ENCODE peak calls at places on chromosomes 3 and 15, in four cellular contexts. R is AG04450, I is breast epithelium, W is fibroblast of pulmonary artery. F is an unnamed sample.

GRCh38 chr3:155785662-155786295 is 20.3 kb downstream of the C3orf33 start:
- DNase-seq in R (no peak), I (no peak), W (no peak), F (no peak)

GRCh38 chr3:128236667-128237066 is 83.4 kb downstream of the EEFSEC start:
- DNase-seq in R (no peak), I (no peak), W (no peak), F (no peak)

GRCh38 chr3:113758389-113759029 is 11.7 kb downstream of the ATP6V1A start:
- DNase-seq in R (no peak), I (no peak), W (peak), F (no peak)

GRCh38 chr15:89184367-89184766 is 37.0 kb downstream of the RLBP1 start:
- DNase-seq in R (no peak), I (no peak), W (no peak), F (peak)

GRCh38 chr3:156448300-156448699 is 106.6 kb downstream of the SSR3 start:
- DNase-seq in R (no peak), I (no peak), W (peak), F (no peak)

GRCh38 chr3:113623827-113624226 is 72.6 kb downstream of the USF3 start:
- DNase-seq in R (no peak), I (no peak), W (no peak), F (no peak)

GRCh38 chr3:24591661-24592555 is 97.3 kb upstream of the THRB start:
- DNase-seq in R (no peak), I (no peak), W (no peak), F (no peak)

GRCh38 chr3:12944413-12944812 is 103.0 kb upstream of the RPL32 start:
- DNase-seq in R (no peak), I (no peak), W (no peak), F (no peak)

GRCh38 chr15:91118796-91119590 is 18.9 kb downstream of the SV2B start:
- DNase-seq in R (no peak), I (no peak), W (no peak), F (no peak)

GRCh38 chr15:96326551-96327154 is 3.8 kb upstream of the NR2F2 start:
- DNase-seq in R (no peak), I (peak), W (peak), F (peak)

GRCh38 chr15:64636101-64636500 is 139.3 kb downstream of the RBPMS2 start:
- DNase-seq in R (no peak), I (no peak), W (peak), F (no peak)

GRCh38 chr15:88834211-88834812 is 31.1 kb downstream of the ACAN start:
- DNase-seq in R (no peak), I (no peak), W (peak), F (peak)

DNA sequence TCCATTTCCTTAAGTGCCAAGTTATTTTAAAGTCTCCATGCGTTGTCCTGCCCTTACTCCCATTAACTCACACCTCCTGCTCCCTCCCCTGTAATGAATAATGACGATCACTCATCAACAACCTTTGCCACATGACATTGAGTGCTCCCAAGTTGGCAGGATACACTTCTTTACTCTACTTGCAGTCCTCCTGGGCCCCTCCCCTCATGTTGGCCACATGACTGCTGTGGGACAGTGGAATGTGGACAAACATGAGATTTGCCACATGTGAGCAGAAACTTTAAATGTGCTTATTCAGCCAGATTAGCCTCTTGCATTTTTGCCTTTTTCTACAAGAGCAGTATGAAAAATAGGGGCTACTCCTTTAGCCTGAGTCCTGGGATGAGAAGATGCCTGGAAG is 167.9 kb downstream of the DCLK3 start:
- DNase-seq in R (no peak), I (no peak), W (no peak), F (no peak)
- H3K4me3 ChIP-seq in R (no peak), I (no peak), W (no peak), F (no peak)

DNA sequence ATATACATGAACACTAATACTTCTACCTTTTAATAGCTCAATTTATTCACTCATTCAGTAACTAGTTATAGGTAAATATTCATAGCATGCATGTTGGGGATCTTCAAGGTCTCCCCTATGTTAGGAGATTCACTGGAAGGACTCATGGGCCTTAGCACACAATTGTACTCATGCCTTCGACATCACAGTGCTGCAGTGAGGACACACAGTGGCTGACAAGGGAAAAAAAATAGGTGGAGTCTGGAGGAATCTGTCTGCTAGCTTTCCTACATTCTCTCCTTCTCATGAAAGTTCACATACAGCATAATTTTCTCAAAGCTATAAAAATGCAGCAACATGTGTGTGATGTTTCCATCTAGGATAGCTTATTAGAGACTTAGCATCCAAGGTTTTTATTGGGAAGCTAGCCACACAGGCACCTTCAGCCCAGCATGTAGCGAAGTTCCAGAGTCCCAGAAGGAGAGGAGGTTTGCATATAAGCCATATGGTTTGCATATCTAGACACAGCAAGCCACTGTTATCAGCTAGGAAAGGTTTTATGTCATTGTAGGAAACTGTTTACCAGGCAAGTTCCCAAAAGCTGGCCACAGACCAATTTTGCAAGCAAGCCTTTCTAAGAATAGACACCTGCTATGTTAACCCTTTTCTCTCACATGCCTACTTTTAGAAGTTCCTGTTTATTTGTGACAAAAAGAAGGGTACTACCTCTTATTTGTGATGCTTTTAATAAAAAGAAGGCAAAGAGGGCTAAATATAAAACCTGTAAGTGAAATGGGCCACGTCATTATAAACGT is 46.4 kb downstream of the MORC1 start:
- DNase-seq in R (no peak), I (no peak), W (no peak), F (no peak)
- TF ChIP-seq CTCF in R (no peak), I (no peak), W (no peak), F (no peak)

DNA sequence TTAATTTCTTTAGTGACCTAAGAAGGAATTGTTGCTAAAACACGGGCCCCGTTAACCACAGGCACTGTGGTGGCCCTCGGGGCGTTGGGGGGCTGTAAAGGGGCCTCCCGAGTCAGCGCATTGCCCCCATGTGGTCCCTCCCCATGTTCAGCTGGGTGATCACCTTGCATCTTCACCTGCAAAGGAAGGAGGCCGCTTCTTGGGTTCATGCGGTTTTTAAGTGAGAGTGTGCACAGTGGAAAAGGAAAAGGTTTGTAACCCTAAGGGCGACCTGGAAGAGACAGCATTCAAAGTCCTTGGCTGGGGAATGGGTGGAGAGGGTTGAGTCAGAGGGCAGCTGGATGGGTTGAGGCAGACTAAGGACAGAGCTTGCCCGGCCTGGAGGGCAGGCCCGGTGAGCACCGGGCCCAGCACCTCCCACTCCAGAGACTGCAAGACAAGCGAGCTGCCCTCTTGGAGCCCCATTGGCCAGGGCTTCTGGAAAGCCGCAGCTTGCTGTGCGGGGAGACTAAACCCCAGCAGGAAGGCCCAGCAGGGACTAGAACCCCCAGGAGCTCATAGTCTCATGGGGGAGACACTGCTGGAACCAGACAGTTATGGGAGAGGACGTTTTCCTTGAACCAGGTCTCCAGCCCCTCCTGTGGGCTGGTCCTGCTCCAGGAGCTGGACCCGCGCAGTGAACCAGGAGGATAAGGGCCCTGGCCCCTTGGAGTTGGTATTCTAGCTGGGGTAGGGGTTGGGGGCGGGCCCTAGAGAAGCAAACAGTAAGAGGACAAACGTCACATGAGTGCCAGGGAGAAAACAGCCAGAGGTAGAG is 59.2 kb downstream of the RGMA start:
- DNase-seq in R (no peak), I (peak), W (peak), F (no peak)
- H3K4me3 ChIP-seq in R (no peak), I (no peak), W (no peak), F (no peak)

GRCh38 chr3:38655708-38656300 is 6.3 kb upstream of the SCN5A start:
- DNase-seq in R (peak), I (no peak), W (peak), F (no peak)
- TF ChIP-seq CTCF in R (peak), I (peak), W (peak), F (no peak)

DNA sequence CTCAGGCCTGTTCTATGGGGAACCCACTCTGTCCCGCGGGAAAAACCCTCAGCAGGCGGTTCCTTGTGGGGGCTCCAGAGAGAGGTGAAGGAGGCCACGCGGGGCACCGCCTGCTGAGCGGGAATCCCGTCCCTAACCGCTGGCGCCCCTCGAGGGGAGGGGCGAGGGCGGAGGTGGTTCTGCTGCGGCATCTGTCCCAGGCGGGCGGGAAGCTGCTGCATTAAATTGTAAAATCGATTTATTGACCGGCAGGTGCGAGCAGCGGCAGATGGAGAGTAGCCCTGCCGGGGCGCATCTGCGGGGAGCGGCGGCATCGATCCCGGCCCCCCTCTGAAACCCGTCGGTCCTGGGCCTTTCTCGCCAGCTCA is 3.7 kb upstream of the DLL4 start:
- DNase-seq in R (no peak), I (no peak), W (no peak), F (no peak)
- H3K4me3 ChIP-seq in R (no peak), I (no peak), W (no peak), F (no peak)

GRCh38 chr3:129628169-129628522 is 21.7 kb upstream of the PLXND1 start:
- DNase-seq in R (no peak), I (no peak), W (no peak), F (no peak)
- TF ChIP-seq CTCF in R (no peak), I (peak), W (no peak), F (no peak)

F was measured in pancreas.